ENCODE peak calls at places on chromosomes 4 and X, in six cellular contexts. P, S, F, U, A and Q are unnamed samples.

GRCh38 chr4:73870778-73871177 is 1.6 kb downstream of the CXCL1 start:
- DNase-seq in A (no peak), U (no peak), F (no peak), S (no peak), P (no peak), Q (no peak)

GRCh38 chr4:99159699-99160098 is 15.6 kb upstream of the ADH4 start:
- DNase-seq in A (no peak), U (no peak), F (no peak), S (no peak), P (no peak), Q (no peak)

GRCh38 chr4:101989551-101989950 is 199.0 kb downstream of the BANK1 start:
- DNase-seq in A (no peak), S (no peak), F (no peak), U (no peak), P (no peak), Q (no peak)

GRCh38 chr4:110622841-110623709 is at the start of gene PITX2:
- DNase-seq in U (peak), A (peak), F (peak), S (peak), P (peak), Q (no peak)

GRCh38 chr4:182789588-182789987 is 127.6 kb downstream of the DCTD start:
- DNase-seq in S (no peak), A (no peak), P (no peak), U (no peak), F (no peak), Q (no peak)

GRCh38 chr4:83561381-83561780 is 25.5 kb downstream of the GPAT3 start:
- DNase-seq in F (no peak), P (peak), U (no peak), A (peak), S (peak), Q (peak)

GRCh38 chrX:53288173-53288572 is 6.8 kb upstream of the IQSEC2 start:
- DNase-seq in S (no peak), U (peak), F (peak), P (no peak), A (peak), Q (no peak)

GRCh38 chrX:12974217-12974796 is 603 bp upstream of the TMSB4X start:
- DNase-seq in A (peak), F (peak), S (no peak), U (peak), P (peak), Q (peak)

GRCh38 chr4:17352357-17352756 is 159.5 kb downstream of the QDPR start:
- DNase-seq in F (no peak), P (no peak), U (no peak), A (no peak), S (no peak), Q (no peak)

GRCh38 chrX:139949703-139950102 is 15.6 kb downstream of the CXorf66 start:
- DNase-seq in F (peak), U (no peak), A (no peak), S (no peak), P (no peak), Q (no peak)

GRCh38 chr4:83219991-83220360 is 64.6 kb downstream of the COQ2 start:
- DNase-seq in A (no peak), U (no peak), F (no peak), P (no peak), S (no peak), Q (no peak)

GRCh38 chrX:51759055-51759454 is 15.8 kb downstream of the GSPT2 start:
- DNase-seq in U (peak), F (peak), A (no peak), S (no peak), P (no peak), Q (no peak)

GRCh38 chrX:136541294-136541693 is 9.3 kb downstream of the VGLL1 start:
- DNase-seq in S (no peak), U (no peak), A (no peak), P (no peak), F (peak), Q (no peak)

GRCh38 chrX:150238656-150239382 is 124.3 kb upstream of the MAMLD1 start:
- DNase-seq in U (no peak), A (no peak), F (no peak), P (no peak), S (no peak), Q (no peak)

GRCh38 chr4:137949746-137950145 is 292.4 kb downstream of the SLC7A11 start:
- DNase-seq in P (no peak), S (no peak), A (no peak), U (no peak), F (no peak), Q (no peak)

GRCh38 chr4:186936496-186937375 is 213.1 kb upstream of the FAT1 start:
- DNase-seq in S (peak), F (no peak), U (no peak), P (peak), A (no peak), Q (no peak)

GRCh38 chr4:132108784-132109183 is 1040.3 kb upstream of the PCDH10 start:
- DNase-seq in P (no peak), A (no peak), U (no peak), S (no peak), F (no peak), Q (no peak)

GRCh38 chr4:25970691-25971427 is 56.8 kb downstream of the SMIM20 start:
- DNase-seq in U (no peak), P (no peak), F (peak), S (no peak), A (peak), Q (no peak)

GRCh38 chr4:36281384-36282106 is at the start of gene DTHD1:
- DNase-seq in U (no peak), A (no peak), F (no peak), P (no peak), S (no peak), Q (peak)